ENCODE peak calls at places on chromosomes 13 and 19, in six cellular contexts. E, F, D, V, M and L are unnamed samples.

GRCh38 chr13:49240017-49240416 is 7.7 kb upstream of the CDADC1 start:
- DNase-seq in M (no peak), V (no peak), D (no peak), F (no peak), E (peak), L (no peak)

GRCh38 chr13:113350938-113351335 is 13.0 kb downstream of the GRTP1 start:
- DNase-seq in F (no peak), M (no peak), E (no peak), V (no peak), D (no peak), L (no peak)

GRCh38 chr13:44271031-44271433 is 102.6 kb upstream of the SERP2 start:
- DNase-seq in M (no peak), F (no peak), E (no peak), V (peak), D (peak), L (peak)

GRCh38 chr19:49133621-49134454 is 14.5 kb downstream of the PPFIA3 start:
- DNase-seq in V (no peak), M (peak), D (peak), E (no peak), F (peak), L (no peak)

GRCh38 chr13:40644838-40645620 is 21.4 kb downstream of the FOXO1 start:
- DNase-seq in V (no peak), M (no peak), E (no peak), F (no peak), D (no peak), L (no peak)

GRCh38 chr13:37068962-37069361 is 9.5 kb upstream of the SUPT20H start:
- DNase-seq in F (no peak), M (no peak), D (no peak), E (no peak), V (no peak), L (no peak)

GRCh38 chr19:15452111-15453047 is 2.6 kb upstream of the WIZ start:
- DNase-seq in M (peak), E (peak), V (peak), F (peak), D (peak), L (peak)

GRCh38 chr13:36713842-36714241 is 40.0 kb downstream of the SERTM1 start:
- DNase-seq in D (no peak), E (no peak), M (no peak), F (no peak), V (no peak), L (no peak)

GRCh38 chr19:3801412-3802096 is 15.4 kb upstream of the MATK start:
- DNase-seq in D (no peak), F (no peak), E (no peak), V (peak), M (peak), L (peak)

GRCh38 chr13:98842858-98843481 is 90.5 kb upstream of the SLC15A1 start:
- DNase-seq in V (no peak), E (peak), D (peak), M (peak), F (peak), L (peak)

GRCh38 chr13:36248700-36249099 is 34.3 kb upstream of the SOHLH2 start:
- DNase-seq in M (no peak), V (no peak), D (no peak), F (no peak), E (no peak), L (no peak)

GRCh38 chr13:27970382-27971235 is 1.5 kb upstream of the CDX2 start:
- DNase-seq in M (no peak), E (no peak), V (no peak), D (no peak), F (no peak), L (peak)

GRCh38 chr13:82356667-82357066 is 1525.6 kb downstream of the SLITRK1 start:
- DNase-seq in E (no peak), F (no peak), M (no peak), D (no peak), V (no peak), L (no peak)

GRCh38 chr13:109654341-109655205 is 131.8 kb downstream of the IRS2 start:
- DNase-seq in E (no peak), D (no peak), V (no peak), M (no peak), F (no peak), L (peak)

GRCh38 chr19:10915511-10916091 is 12.8 kb downstream of the YIPF2 start:
- DNase-seq in M (no peak), V (no peak), D (no peak), E (no peak), F (no peak), L (peak)

GRCh38 chr19:48553676-48554384 is 1.9 kb downstream of the SULT2B1 start:
- DNase-seq in F (peak), E (peak), D (peak), M (no peak), V (no peak), L (no peak)

GRCh38 chr19:4229179-4229931 is at the start of gene EBI3:
- DNase-seq in F (no peak), M (peak), E (no peak), V (no peak), D (no peak), L (peak)

GRCh38 chr19:44401108-44401786 is at the start of gene ZNF285:
- DNase-seq in V (peak), M (peak), F (peak), E (peak), D (peak), L (peak)

GRCh38 chr13:51912511-51913225 is 50.9 kb downstream of the CCDC70 start:
- DNase-seq in E (no peak), M (no peak), D (no peak), V (no peak), F (no peak), L (no peak)

GRCh38 chr13:46354143-46355087 is 32.6 kb downstream of the RUBCNL start:
- DNase-seq in D (no peak), E (peak), V (no peak), F (peak), M (no peak), L (no peak)

GRCh38 chr13:64928704-64929499 is 2301.2 kb downstream of the PCDH9 start:
- DNase-seq in M (no peak), F (no peak), E (no peak), V (no peak), D (no peak), L (no peak)

GRCh38 chr19:38849746-38850230 is at the start of gene HNRNPL:
- DNase-seq in M (no peak), D (no peak), F (no peak), V (no peak), E (no peak), L (peak)
- TF ChIP-seq POLR2A in M (peak), D (peak), F (peak), V (peak), E (peak), L (peak)

GRCh38 chr13:106529415-106530208 is 5.8 kb downstream of the EFNB2 start:
- DNase-seq in E (no peak), D (no peak), M (no peak), F (no peak), V (no peak), L (no peak)
- H3K4me3 ChIP-seq in E (no peak), D (no peak), M (no peak), F (no peak), V (peak), L (no peak)

DNA sequence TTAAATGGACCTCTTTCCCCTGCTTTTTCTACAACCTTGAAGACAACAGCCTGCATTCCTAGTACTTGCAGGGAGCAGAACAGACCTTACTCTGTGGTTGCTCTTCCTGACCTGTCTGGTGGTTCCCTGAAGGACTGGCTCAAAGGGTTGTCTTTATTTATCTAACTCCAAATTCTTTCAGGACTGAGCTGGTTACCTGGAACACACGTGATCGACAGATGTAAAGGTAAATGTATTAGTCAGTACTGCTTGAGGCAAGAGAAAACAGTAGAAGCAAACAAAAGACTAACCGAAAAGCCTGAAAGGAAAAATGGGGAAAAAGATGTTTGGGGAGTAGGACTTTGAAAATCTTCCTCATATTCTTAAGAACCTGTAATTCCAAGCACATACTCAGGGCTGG is 17.9 kb downstream of the ZNF558 start:
- DNase-seq in V (no peak), E (no peak), D (no peak), F (no peak), M (no peak), L (no peak)
- TF ChIP-seq POLR2A in V (no peak), E (no peak), D (no peak), F (no peak), M (no peak), L (no peak)

GRCh38 chr19:35766571-35767104 is 8.7 kb downstream of the PROSER3 start:
- DNase-seq in E (no peak), D (no peak), F (no peak), M (no peak), V (no peak), L (no peak)

GRCh38 chr19:35773020-35773809 is 2.1 kb upstream of the ARHGAP33 start:
- DNase-seq in D (no peak), M (no peak), E (no peak), F (peak), V (no peak), L (no peak)

GRCh38 chr19:35767288-35768081 is 7.9 kb upstream of the ARHGAP33 start:
- DNase-seq in D (no peak), E (peak), V (no peak), M (no peak), F (no peak), L (no peak)

GRCh38 chr19:35764432-35765315 is 6.7 kb downstream of the PROSER3 start:
- DNase-seq in E (no peak), F (no peak), V (no peak), M (no peak), D (no peak), L (no peak)

DNA sequence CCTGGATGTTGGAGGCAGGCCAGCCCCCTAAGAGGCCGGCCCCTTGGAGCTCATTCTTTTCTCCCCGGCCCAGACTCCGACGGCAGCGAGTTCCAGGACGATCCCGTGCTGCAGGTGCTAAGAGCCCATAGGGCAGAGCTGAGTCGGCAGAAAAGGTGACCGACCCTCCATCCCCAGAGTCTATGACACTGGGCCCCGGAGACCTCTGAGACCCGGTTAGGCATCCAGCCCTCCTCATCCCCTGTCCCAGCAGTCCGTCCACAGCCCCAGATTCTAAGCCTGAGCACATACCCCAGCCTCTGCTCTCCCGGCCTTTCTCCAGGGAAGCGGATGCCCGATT is 7.3 kb upstream of the ARHGAP33 start:
- DNase-seq in F (no peak), V (no peak), M (no peak), E (no peak), D (no peak), L (no peak)
- H3K4me3 ChIP-seq in F (no peak), V (no peak), M (no peak), E (no peak), D (no peak), L (no peak)

GRCh38 chr19:40231057-40231456 is 4.6 kb upstream of the CCNP start:
- DNase-seq in D (no peak), E (no peak), M (no peak), V (no peak), F (no peak), L (no peak)
- TF ChIP-seq POLR2A in D (no peak), E (no peak), M (no peak), V (no peak), F (no peak), L (no peak)

DNA sequence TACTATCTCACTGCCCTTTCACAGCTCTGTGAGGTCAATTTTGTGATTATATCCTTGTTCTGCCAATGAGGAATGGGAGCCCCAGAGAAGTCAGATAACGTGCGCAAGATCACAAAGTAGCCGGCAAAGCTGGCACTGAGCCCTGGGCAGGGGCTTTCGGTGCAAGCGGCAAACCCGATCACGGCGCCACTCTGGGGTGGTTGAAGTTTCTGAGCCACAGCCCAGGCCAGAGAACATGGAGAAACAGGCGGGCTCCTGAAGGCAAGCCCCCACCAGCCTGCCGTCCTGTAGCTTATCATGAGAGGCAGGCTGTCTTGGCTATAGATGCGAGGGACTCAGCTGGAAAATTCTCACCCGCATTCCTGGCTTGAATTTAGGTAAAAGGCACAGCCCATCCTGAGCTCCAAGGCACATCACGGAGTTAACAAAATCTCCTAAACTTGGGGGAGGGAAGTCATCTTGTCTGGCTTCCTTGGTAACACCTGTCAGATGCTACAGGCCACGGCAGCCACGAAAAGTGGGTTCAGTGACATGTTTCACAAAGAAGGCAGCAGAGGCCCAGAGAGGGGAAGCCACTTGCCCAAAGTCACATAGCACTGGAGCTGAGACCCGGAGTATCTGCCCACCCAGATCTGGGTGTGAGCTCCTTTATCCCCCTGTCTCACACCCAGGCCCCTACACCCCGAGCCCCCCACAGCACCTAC is 12.5 kb downstream of the TNNT1 start:
- DNase-seq in E (no peak), D (no peak), M (no peak), F (no peak), V (no peak), L (no peak)
- H3K4me3 ChIP-seq in E (no peak), D (no peak), M (no peak), F (no peak), V (no peak), L (no peak)

DNA sequence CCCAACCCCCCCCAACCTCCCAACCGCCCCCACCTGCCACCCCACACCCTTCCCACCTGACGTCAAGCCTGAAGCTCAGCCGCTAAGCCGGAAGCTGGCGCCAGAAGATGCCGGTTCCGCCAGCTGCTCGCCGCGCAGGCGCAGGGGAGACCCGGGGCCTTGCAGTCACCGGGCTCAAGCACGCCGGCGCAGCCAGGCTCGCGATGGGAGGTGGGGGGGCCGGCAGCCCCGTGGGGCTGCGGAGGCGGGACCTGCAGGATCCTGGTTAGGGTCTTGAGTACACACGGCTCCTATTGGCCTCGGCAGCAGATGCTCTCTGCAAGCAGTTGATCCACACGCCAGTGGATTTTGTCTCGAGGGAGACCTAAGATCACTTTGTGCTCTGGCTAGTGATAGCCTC is at the start of gene LIG4:
- DNase-seq in F (peak), M (peak), E (peak), V (peak), D (peak), L (peak)
- TF ChIP-seq POLR2A in F (peak), M (peak), E (peak), V (no peak), D (no peak), L (no peak)